ENCODE peak calls at places on chromosomes 13 and 19, in ten cellular contexts. Z is prostate gland, S is AG10803, A is small intestine, I is gastrocnemius medialis, J is tibial artery, B is right lobe of liver, M is cardiac muscle cell, P is adipocyte, U is lung. E is an unnamed sample.
A peak's percentile ranks its signal among the peaks of the same experiment; 100 is the strongest.

GRCh38 chr19:13978306-13978705 is 26.0 kb downstream of the DCAF15 start:
- DNase-seq in I (peak; percentile 40), B (peak; percentile 70), J (peak; percentile 93), Z (peak; percentile 81), P (no peak), U (peak; percentile 81), S (no peak), M (peak; percentile 83), A (peak; percentile 45), E (peak; percentile 61)

GRCh38 chr19:52070496-52070895 is 21.9 kb upstream of the ZNF432 start:
- DNase-seq in M (no peak), B (no peak), J (no peak), Z (no peak), U (no peak), P (no peak), A (no peak), S (no peak), I (no peak), E (peak; percentile 92)

GRCh38 chr13:79258489-79258888 is 147.6 kb downstream of the RBM26 start:
- DNase-seq in M (no peak), B (no peak), S (no peak), A (no peak), J (no peak), P (no peak), I (no peak), U (no peak), Z (no peak), E (no peak)

GRCh38 chr13:32019612-32020233 is 11.9 kb upstream of the FRY start:
- DNase-seq in M (peak; percentile 74), B (no peak), I (peak; percentile 8), Z (peak; percentile 10), J (no peak), U (no peak), S (peak; percentile 61), P (peak; percentile 81), A (peak; percentile 22), E (peak; percentile 92)

GRCh38 chr13:30045916-30046704 is 195.7 kb upstream of the UBL3 start:
- DNase-seq in A (peak; percentile 66), I (no peak), P (peak; percentile 78), M (no peak), U (no peak), B (no peak), Z (no peak), S (peak; percentile 81), J (no peak), E (peak; percentile 37)

GRCh38 chr19:14550201-14550754 is 20.9 kb downstream of the TECR start:
- DNase-seq in Z (peak; percentile 86), P (no peak), U (no peak), A (peak; percentile 63), M (no peak), I (no peak), B (peak; percentile 84), J (no peak), S (no peak), E (peak; percentile 35)

GRCh38 chr19:29098863-29099481 is 114.0 kb downstream of the UQCRFS1 start:
- DNase-seq in I (peak; percentile 68), P (peak; percentile 27), Z (no peak), A (no peak), B (no peak), S (peak; percentile 95), M (no peak), J (peak; percentile 89), U (peak; percentile 58), E (peak; percentile 4)

GRCh38 chr19:4068058-4068966 is 1.6 kb upstream of the ZBTB7A start:
- DNase-seq in M (no peak), U (no peak), S (no peak), I (no peak), J (no peak), Z (no peak), P (no peak), B (no peak), A (peak; percentile 66), E (no peak)

GRCh38 chr19:8403098-8403819 is 9.8 kb upstream of the MARCHF2 start:
- DNase-seq in B (no peak), M (no peak), S (no peak), A (no peak), U (no peak), J (no peak), Z (no peak), P (no peak), I (no peak), E (no peak)

GRCh38 chr19:12162513-12162881 is 399 bp upstream of the ZNF136 start:
- DNase-seq in U (no peak), P (no peak), Z (no peak), B (no peak), A (no peak), S (no peak), J (no peak), M (no peak), I (no peak), E (no peak)

DNA sequence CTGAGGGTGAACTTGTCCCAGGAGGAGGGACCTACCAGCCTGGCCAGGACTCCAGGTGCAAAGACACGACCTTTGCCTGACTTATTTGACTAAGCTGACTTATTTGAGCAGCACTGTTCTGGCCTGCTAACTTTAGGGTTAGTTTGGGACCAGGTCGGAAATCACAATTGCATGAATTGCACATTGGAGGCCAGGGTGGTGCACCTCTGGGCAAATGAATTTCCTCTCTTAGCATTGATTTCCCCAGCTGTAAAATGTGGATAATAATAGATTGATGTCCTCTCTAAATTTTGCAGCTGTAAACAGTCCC is 1.4 kb upstream of the BST2 start:
- DNase-seq in P (no peak), Z (no peak), I (no peak), J (no peak), B (peak; percentile 62), U (no peak), M (no peak), A (peak; percentile 43), S (no peak), E (no peak)
- H3K4me3 ChIP-seq in P (peak overlapping the region; percentile 32), Z (no peak overlapping the region), I (peak overlapping the region; percentile 50), J (peak overlapping the region; percentile 29), B (peak overlapping the region; percentile 51), U (no peak overlapping the region), M (no peak overlapping the region), A (peak overlapping the region; percentile 40), S (no peak overlapping the region), E (no peak overlapping the region)

GRCh38 chr13:99777873-99778272 is 193.7 kb downstream of the ZIC5 start:
- DNase-seq in P (no peak), A (no peak), J (no peak), S (no peak), B (no peak), Z (no peak), I (no peak), M (no peak), U (no peak), E (no peak)

GRCh38 chr13:99782669-99783068 is 188.9 kb downstream of the ZIC5 start:
- DNase-seq in J (no peak), Z (no peak), M (no peak), A (no peak), B (no peak), S (no peak), P (no peak), U (no peak), I (no peak), E (no peak)

GRCh38 chr13:99774644-99775043 is 196.9 kb downstream of the ZIC5 start:
- DNase-seq in B (no peak), Z (peak; percentile 10), J (no peak), A (peak; percentile 18), M (no peak), S (no peak), I (no peak), U (no peak), P (peak; percentile 9), E (no peak)

GRCh38 chr13:99778500-99778899 is 193.1 kb downstream of the ZIC5 start:
- DNase-seq in U (no peak), A (no peak), M (no peak), P (no peak), B (no peak), J (no peak), Z (no peak), S (no peak), I (no peak), E (no peak)
- H3K4me3 ChIP-seq in U (no peak overlapping the region), A (no peak overlapping the region), M (no peak overlapping the region), P (no peak overlapping the region), B (no peak overlapping the region), J (no peak overlapping the region), Z (no peak overlapping the region), S (no peak overlapping the region), I (no peak overlapping the region), E (no peak overlapping the region)

DNA sequence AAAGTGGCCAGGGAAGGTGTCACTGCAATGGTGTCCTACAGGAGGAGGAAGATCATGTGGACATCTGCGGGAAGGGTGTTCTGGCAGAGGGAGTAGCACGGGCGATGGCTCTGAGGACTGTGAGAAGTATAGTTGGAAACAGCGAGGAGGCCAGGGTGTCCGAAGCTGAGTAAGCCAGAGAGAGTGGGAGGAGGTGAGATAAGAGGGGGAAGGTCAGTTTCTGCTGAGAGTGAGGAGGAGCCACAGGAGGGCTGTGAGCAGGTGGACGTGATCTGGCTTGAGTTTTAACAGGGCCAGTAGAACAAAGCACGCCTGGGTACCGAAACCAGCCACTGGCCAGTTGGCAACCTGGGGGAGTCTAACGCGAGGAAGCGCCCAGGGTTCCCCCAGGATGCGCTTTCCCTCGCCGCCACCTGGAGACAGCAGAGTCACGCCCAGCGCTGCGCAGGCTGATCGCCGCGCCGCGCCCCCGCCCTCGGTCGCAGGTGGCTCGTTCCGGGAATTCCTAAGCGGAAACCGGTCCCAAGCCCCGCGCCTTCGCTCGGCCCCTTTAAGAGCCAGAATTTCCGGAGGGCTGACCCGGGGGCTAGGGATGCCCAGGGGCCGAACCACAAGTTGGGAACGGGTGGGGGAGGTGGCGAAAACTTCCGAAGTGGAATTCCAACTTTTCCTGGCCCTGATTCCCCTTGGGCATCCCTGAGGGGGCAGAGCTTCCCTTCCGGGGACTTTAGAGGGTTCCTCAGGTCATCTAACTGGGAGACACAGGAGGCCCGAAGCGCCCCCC is 1.1 kb upstream of the LSR start:
- DNase-seq in Z (peak; percentile 88), U (peak; percentile 88), J (peak; percentile 66), A (peak; percentile 96), P (no peak), B (peak; percentile 94), S (no peak), M (peak; percentile 96), I (no peak), E (no peak)
- H3K4me3 ChIP-seq in Z (peak overlapping the region; percentile 72), U (peak overlapping the region; percentile 70), J (peak overlapping the region; percentile 42), A (peak overlapping the region; percentile 96), P (no peak overlapping the region), B (peak overlapping the region; percentile 81), S (no peak overlapping the region), M (peak overlapping the region; percentile 81), I (peak overlapping the region; percentile 48), E (no peak overlapping the region)

GRCh38 chr19:35486268-35486708 is 4.0 kb downstream of the KRTDAP start:
- DNase-seq in I (no peak), A (no peak), M (no peak), B (no peak), P (no peak), J (no peak), U (no peak), Z (no peak), S (no peak), E (no peak)
- H3K4me3 ChIP-seq in I (no peak overlapping the region), A (no peak overlapping the region), M (no peak overlapping the region), B (no peak overlapping the region), P (no peak overlapping the region), J (no peak overlapping the region), U (no peak overlapping the region), Z (no peak overlapping the region), S (no peak overlapping the region), E (no peak overlapping the region)

E was measured in choroid plexus epithelial cell.